ENCODE peak calls at places on chromosomes 13 and 19, in six cellular contexts. V, Q, A, B, Z and R are unnamed samples.

GRCh38 chr19:48739835-48740704 is at the start of gene RASIP1:
- DNase-seq in A (peak), V (no peak), Q (peak), B (no peak), Z (peak), R (no peak)

GRCh38 chr13:77338961-77339401 is 12.1 kb upstream of the MYCBP2 start:
- DNase-seq in B (no peak), Z (no peak), V (no peak), Q (no peak), A (no peak), R (no peak)

GRCh38 chr19:57227461-57227860 is 3.4 kb upstream of the AURKC start:
- DNase-seq in A (no peak), V (no peak), Q (no peak), Z (no peak), B (no peak), R (no peak)

GRCh38 chr13:108463365-108463764 is 166.0 kb upstream of the MYO16 start:
- DNase-seq in Z (no peak), A (no peak), Q (no peak), V (no peak), B (no peak), R (no peak)

GRCh38 chr19:7442423-7442822 is 46.4 kb downstream of the PEX11G start:
- DNase-seq in B (no peak), Z (no peak), A (no peak), V (no peak), Q (peak), R (no peak)

GRCh38 chr13:72530471-72530870 is 197.0 kb downstream of the MZT1 start:
- DNase-seq in Z (no peak), Q (no peak), B (no peak), V (no peak), A (no peak), R (no peak)

GRCh38 chr19:29495091-29495490 is 30.7 kb upstream of the VSTM2B start:
- DNase-seq in V (peak), A (no peak), B (no peak), Q (no peak), Z (no peak), R (no peak)

GRCh38 chr13:35964764-35965163 is 166.4 kb downstream of the DCLK1 start:
- DNase-seq in A (no peak), Q (no peak), Z (no peak), B (no peak), V (no peak), R (no peak)

GRCh38 chr19:49906879-49907564 is 10.3 kb upstream of the IL4I1 start:
- DNase-seq in Q (no peak), V (no peak), A (no peak), B (no peak), Z (no peak), R (no peak)

GRCh38 chr19:3699741-3700241 is 477 bp downstream of the PIP5K1C start:
- DNase-seq in Z (no peak), B (no peak), V (no peak), A (no peak), Q (no peak), R (no peak)

GRCh38 chr13:100315522-100315921 is 226.6 kb downstream of the PCCA start:
- DNase-seq in Q (no peak), B (no peak), Z (no peak), V (no peak), A (no peak), R (no peak)

GRCh38 chr19:16017138-16017490 is 59.2 kb upstream of the TPM4 start:
- DNase-seq in V (peak), Z (no peak), Q (no peak), A (no peak), B (no peak), R (peak)

GRCh38 chr13:110068176-110068473 is 238.8 kb downstream of the COL4A1 start:
- DNase-seq in B (no peak), V (no peak), A (no peak), Q (peak), Z (no peak), R (no peak)

GRCh38 chr13:22278336-22278929 is 607.6 kb downstream of the FGF9 start:
- DNase-seq in V (no peak), Z (peak), Q (peak), B (peak), A (no peak), R (no peak)

GRCh38 chr19:44848036-44848804 is 2.1 kb downstream of the NECTIN2 start:
- DNase-seq in A (peak), V (no peak), B (no peak), Z (peak), Q (peak), R (peak)

GRCh38 chr13:32877491-32877890 is 138.7 kb upstream of the KL start:
- DNase-seq in Q (no peak), V (no peak), A (no peak), B (no peak), Z (no peak), R (no peak)

GRCh38 chr19:13095934-13096890 is 6.4 kb downstream of the LYL1 start:
- DNase-seq in Z (peak), V (no peak), A (peak), B (no peak), Q (peak), R (no peak)
- TF ChIP-seq CTCF in Z (no peak), V (peak), A (no peak), B (no peak), Q (no peak), R (no peak)

DNA sequence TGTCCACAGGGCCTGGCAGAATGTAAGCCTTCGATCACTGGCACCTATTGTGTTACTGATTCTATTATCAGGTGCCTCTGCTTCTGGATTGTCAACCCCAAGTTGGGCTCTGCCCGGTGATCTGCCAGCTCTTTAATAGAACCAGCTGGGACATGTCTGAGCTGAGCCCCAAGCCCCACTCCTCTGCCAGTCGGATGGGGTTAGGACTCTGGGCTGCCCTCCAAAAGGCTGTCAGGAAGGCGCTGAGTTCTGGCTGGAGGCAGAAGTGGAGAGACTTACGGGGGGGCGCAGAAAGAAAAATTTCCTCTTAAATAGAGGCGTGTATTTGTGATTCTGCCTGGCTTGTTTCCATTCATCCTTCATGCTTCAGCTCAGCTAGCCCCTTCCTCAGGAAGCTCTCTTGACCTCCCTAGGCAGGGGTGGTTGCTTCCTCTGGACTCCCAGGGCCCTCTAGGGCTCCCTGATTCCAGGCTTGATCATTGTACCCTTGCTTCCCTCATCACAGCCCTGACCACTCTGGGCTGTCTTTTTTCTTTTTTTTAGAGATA is 976 bp upstream of the KCNK6 start:
- DNase-seq in V (no peak), A (no peak), B (no peak), Q (peak), Z (peak), R (peak)
- H3K27ac ChIP-seq in V (peak), A (peak), B (no peak), Q (peak), Z (peak), R (peak)

GRCh38 chr13:42571895-42572294 is 2.1 kb upstream of the TNFSF11 start:
- DNase-seq in Z (no peak), B (no peak), V (no peak), Q (no peak), A (no peak), R (no peak)

GRCh38 chr13:42574011-42574410 is at the start of gene TNFSF11:
- DNase-seq in V (no peak), Z (no peak), A (no peak), Q (no peak), B (no peak), R (no peak)

GRCh38 chr13:42574435-42575311 is 721 bp downstream of the TNFSF11 start:
- DNase-seq in A (no peak), V (no peak), Z (no peak), B (peak), Q (no peak), R (no peak)

GRCh38 chr13:42577538-42577937 is 3.6 kb downstream of the TNFSF11 start:
- DNase-seq in B (no peak), A (no peak), Q (no peak), Z (no peak), V (no peak), R (no peak)

GRCh38 chr13:42575938-42576337 is 2.0 kb downstream of the TNFSF11 start:
- DNase-seq in A (no peak), B (no peak), Z (no peak), Q (no peak), V (no peak), R (no peak)
- H3K4me3 ChIP-seq in A (no peak), B (no peak), Z (no peak), Q (no peak), V (no peak), R (no peak)

GRCh38 chr19:27776020-27776419 is 1436.9 kb downstream of the UQCRFS1 start:
- DNase-seq in Z (no peak), B (no peak), V (no peak), Q (no peak), A (no peak), R (no peak)

GRCh38 chr19:27779953-27780352 is 1433.0 kb downstream of the UQCRFS1 start:
- DNase-seq in A (no peak), B (no peak), V (no peak), Z (no peak), Q (no peak), R (no peak)

GRCh38 chr19:27776524-27776923 is 1436.4 kb downstream of the UQCRFS1 start:
- DNase-seq in Q (no peak), Z (no peak), A (no peak), B (no peak), V (no peak), R (no peak)

GRCh38 chr19:27777242-27777641 is 1435.7 kb downstream of the UQCRFS1 start:
- DNase-seq in Z (no peak), Q (no peak), V (no peak), B (no peak), A (no peak), R (no peak)

GRCh38 chr19:27777726-27778125 is 1435.2 kb downstream of the UQCRFS1 start:
- DNase-seq in V (no peak), B (no peak), Q (no peak), A (no peak), Z (no peak), R (no peak)
- TF ChIP-seq CTCF in V (no peak), B (no peak), Q (no peak), A (no peak), Z (no peak), R (no peak)

GRCh38 chr19:1101337-1101698 is 2.5 kb upstream of the GPX4 start:
- DNase-seq in Z (peak), B (no peak), Q (peak), V (peak), A (no peak), R (no peak)

GRCh38 chr19:1097810-1098176 is 2.6 kb upstream of the POLR2E start:
- DNase-seq in V (no peak), Z (no peak), B (no peak), Q (no peak), A (no peak), R (no peak)

GRCh38 chr19:1094655-1094977 is 559 bp downstream of the POLR2E start:
- DNase-seq in Q (no peak), A (no peak), V (no peak), Z (no peak), B (no peak), R (no peak)

GRCh38 chr19:1094978-1095701 is at the start of gene POLR2E:
- DNase-seq in Z (peak), Q (peak), B (peak), V (peak), A (peak), R (peak)

GRCh38 chr19:1098177-1099051 is 3.2 kb upstream of the POLR2E start:
- DNase-seq in Q (no peak), Z (no peak), B (no peak), V (no peak), A (no peak), R (no peak)
- H3K27ac ChIP-seq in Q (peak), Z (peak), B (no peak), V (peak), A (no peak), R (peak)

DNA sequence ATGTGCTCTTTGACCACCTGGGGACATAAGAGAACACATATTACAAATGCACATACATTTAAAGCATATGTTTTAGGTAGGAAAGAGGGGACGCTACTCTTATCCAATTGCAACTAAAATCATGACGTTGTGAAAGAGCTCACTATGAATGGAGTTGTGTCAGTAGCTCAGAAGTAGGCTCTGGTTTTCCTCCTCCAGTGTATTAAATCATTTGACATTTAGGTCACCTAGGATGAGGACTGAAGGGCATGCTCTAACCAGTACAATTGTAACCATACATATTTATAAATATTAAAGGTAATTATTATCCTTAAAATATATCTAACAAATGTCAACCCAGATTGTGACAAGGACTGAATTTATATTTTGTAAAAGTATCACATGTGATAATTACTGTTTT is 389.0 kb downstream of the KLF12 start:
- DNase-seq in Q (no peak), Z (no peak), V (no peak), A (no peak), B (no peak), R (no peak)
- H3K4me3 ChIP-seq in Q (no peak), Z (no peak), V (no peak), A (no peak), B (no peak), R (no peak)

GRCh38 chr13:23950736-23951510 is 53.6 kb upstream of the C1QTNF9B start:
- DNase-seq in V (no peak), Z (no peak), B (no peak), Q (no peak), A (no peak), R (no peak)
- TF ChIP-seq CTCF in V (no peak), Z (no peak), B (no peak), Q (no peak), A (no peak), R (no peak)

GRCh38 chr13:112828082-112828699 is 138.4 kb downstream of the ATP11A start:
- DNase-seq in Q (no peak), V (no peak), A (no peak), Z (no peak), B (no peak), R (no peak)
- H3K27ac ChIP-seq in Q (no peak), V (no peak), A (no peak), Z (no peak), B (no peak), R (no peak)

DNA sequence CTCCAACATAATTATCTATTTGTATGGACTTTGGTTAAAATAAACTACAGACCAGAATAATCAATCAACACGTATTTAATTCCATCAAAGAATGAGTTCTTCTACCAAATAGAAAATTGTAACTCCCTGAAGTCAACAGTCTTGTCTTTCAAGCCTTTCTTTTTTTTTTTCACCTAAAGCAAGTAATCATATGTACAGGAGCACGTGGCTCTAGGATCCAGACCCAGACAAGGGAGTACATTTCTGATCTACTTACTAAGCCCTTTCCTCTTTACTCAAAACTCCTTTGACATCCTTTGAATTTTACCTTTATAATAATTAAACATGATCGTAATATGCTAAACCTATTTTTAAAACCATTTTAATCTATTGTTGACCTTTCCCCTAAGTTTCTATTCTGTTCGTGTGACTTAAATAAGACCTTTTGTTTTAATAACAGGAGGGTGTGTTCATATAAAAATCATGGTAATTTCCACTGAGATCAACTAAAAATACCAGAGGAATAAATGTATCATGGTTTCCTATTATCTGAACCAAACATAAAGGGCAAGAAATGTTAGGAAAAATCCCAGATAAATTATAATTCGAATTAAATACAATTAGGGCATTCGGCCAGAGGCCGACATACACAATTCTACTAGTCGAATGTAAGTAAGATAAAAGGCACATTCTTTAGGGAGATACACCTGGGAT is 1.7 kb downstream of the SLC7A1 start:
- DNase-seq in Q (no peak), V (no peak), A (no peak), B (no peak), Z (no peak), R (no peak)
- H3K4me3 ChIP-seq in Q (peak), V (peak), A (peak), B (peak), Z (no peak), R (peak)